ENCODE peak calls at places on chromosome 2, in four cellular contexts. D is skeletal muscle cell, S is fibroblast of lung, N is small intestine. E is an unnamed sample.

GRCh38 chr2:4995466-4995865 is 696.7 kb upstream of the SOX11 start:
- DNase-seq in D (no peak), S (no peak), N (no peak), E (no peak)

GRCh38 chr2:120680136-120680761 is 55.4 kb upstream of the GLI2 start:
- DNase-seq in D (peak), S (peak), N (peak), E (peak)

GRCh38 chr2:43226955-43227829 is 786 bp upstream of the ZFP36L2 start:
- DNase-seq in D (no peak), S (peak), N (peak), E (no peak)

GRCh38 chr2:221025397-221025796 is 546.7 kb downstream of the EPHA4 start:
- DNase-seq in D (no peak), S (no peak), N (no peak), E (no peak)

GRCh38 chr2:20052229-20052871 is 922 bp upstream of the LAPTM4A start:
- DNase-seq in D (no peak), S (peak), N (peak), E (no peak)

GRCh38 chr2:70029814-70030409 is 57.4 kb upstream of the PCBP1 start:
- DNase-seq in D (peak), S (peak), N (no peak), E (no peak)

GRCh38 chr2:149375801-149376349 is 45.5 kb downstream of the LYPD6 start:
- DNase-seq in D (no peak), S (peak), N (no peak), E (peak)

GRCh38 chr2:240831594-240832204 is 11.7 kb upstream of the KIF1A start:
- DNase-seq in D (no peak), S (no peak), N (no peak), E (no peak)

GRCh38 chr2:99571609-99572344 is 82.0 kb upstream of the REV1 start:
- DNase-seq in D (no peak), S (peak), N (no peak), E (no peak)

GRCh38 chr2:239142296-239142695 is 258.5 kb downstream of the HDAC4 start:
- DNase-seq in D (no peak), S (no peak), N (no peak), E (no peak)

GRCh38 chr2:158894078-158894477 is 74.4 kb upstream of the TANC1 start:
- DNase-seq in D (peak), S (peak), N (no peak), E (peak)

DNA sequence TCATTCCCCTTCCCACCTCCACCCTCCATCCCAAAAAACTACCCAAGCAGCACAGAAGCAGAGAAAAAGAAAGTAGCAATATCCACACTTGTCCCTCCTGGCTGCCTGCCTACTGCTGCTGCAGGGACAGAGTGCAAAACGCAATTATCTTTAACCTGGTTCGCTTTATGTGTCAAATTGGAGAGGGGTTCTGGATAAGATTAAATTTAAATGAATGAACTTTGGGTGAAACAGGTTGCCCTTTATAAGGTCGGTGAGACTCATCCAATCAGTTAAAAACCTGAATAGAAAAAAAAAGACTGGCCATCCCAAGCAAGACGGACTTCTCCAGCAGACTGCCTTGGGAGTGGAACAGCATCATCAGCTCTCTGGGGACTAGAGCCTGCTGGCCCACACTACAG is 62.6 kb downstream of the ANKRD44 start:
- DNase-seq in D (no peak), S (no peak), N (no peak), E (no peak)
- H3K4me3 ChIP-seq in D (no peak), S (no peak), N (no peak), E (no peak)

GRCh38 chr2:144509001-144509545 is 10.8 kb downstream of the ZEB2 start:
- DNase-seq in D (no peak), S (no peak), N (no peak), E (no peak)

GRCh38 chr2:144509548-144510205 is 10.2 kb downstream of the ZEB2 start:
- DNase-seq in D (no peak), S (no peak), N (no peak), E (no peak)

GRCh38 chr2:144511945-144512344 is 8.0 kb downstream of the ZEB2 start:
- DNase-seq in D (no peak), S (peak), N (no peak), E (no peak)

GRCh38 chr2:144511222-144511855 is 8.6 kb downstream of the ZEB2 start:
- DNase-seq in D (no peak), S (no peak), N (no peak), E (no peak)

DNA sequence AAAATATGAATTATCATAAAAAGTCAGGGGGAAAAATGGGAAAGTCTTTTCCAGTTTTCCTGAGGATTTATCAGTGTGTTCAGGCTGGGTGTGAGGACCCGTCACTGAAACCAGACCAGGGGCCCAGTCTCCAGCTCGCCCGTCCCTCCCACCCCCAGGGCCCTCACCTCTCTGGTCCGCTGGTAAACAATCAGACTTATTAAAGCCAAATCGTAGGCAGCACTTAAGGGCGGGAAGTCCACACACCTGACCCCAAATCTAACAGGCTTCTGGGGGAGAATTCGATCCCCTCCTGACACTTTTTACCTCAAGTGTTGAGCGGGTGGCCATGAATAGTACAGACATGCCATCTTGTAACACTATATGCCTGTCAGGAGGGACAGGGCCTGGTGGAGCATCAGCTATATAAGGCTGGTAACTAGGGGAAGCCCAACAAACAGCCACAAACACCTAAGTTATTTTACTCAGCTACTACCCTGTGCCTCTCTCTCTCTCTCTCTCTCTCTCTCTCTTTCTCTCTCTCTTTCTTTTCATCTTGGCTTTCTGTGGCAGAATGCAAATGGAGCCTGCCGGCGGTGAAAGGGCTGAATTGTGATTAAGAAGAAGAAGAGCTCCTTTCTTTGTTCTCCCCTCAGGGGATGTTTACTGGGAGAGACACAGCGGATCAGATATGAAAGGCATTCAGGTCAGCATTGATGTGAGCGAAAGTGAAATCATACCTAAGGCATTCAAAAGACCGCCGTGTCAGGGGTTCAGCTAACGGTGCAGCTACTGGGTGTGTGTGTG is 9.5 kb downstream of the ZEB2 start:
- DNase-seq in D (no peak), S (peak), N (no peak), E (no peak)
- H3K4me3 ChIP-seq in D (peak), S (peak), N (no peak), E (peak)

DNA sequence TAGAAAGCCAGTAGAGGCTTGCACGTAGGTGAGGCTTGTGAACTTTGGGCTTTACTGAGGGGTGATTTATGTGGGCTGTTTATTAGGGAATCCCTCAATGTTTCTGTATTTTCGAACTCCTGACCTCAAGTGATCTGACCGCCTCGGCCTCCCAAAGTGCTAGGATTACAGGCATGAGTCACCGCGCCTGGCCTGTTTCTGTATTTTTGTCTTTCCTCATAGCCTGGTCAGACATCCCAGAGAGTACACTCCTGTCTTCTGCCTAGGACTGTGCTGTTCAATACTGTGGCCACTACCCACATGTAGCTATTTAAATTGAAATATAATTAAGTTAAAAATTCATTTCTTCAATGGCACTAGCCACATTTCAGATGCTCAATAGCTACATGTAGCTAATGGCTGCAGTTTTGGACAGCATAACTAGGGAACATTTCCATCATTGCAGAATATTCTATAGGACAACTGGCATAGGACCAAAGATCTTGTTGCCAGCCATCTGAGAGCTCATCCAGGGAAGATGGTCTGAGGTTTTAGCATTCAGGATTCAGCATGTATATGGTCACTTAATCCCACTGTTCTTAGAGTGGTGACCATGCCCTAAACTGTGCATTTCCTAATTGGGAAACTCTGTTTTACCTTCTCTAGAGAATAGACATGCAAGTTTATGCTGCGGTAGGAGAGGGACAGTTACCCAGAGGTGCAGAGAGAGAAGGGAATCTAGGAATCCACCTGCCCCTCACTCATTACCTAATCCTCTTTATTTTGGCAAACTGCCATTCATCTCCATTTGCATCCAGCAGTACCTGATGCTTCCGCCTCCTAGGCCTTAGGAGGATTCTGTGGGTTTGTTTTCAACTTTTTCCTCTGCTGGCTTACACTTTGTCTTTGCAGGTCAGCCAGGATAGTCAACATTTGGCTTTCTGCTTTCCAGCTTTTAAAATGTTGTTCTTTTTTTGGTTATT is 64.4 kb downstream of the LCLAT1 start:
- DNase-seq in D (no peak), S (peak), N (peak), E (no peak)
- H3K4me3 ChIP-seq in D (no peak), S (no peak), N (no peak), E (no peak)

GRCh38 chr2:18180031-18180610 is 301.7 kb downstream of the KCNS3 start:
- DNase-seq in D (no peak), S (no peak), N (no peak), E (no peak)
- H3K4me3 ChIP-seq in D (no peak), S (no peak), N (no peak), E (no peak)

GRCh38 chr2:151947524-151948165 is 119.4 kb upstream of the ARL5A start:
- DNase-seq in D (no peak), S (peak), N (no peak), E (no peak)
- H3K4me3 ChIP-seq in D (no peak), S (no peak), N (no peak), E (no peak)